ENCODE peak calls at places on chromosome 16, in eight cellular contexts. X, S, D, F, V, T, U and A are unnamed samples.

GRCh38 chr16:67413978-67414891 is 2.0 kb downstream of the ZDHHC1 start:
- DNase-seq in X (no peak), S (no peak), D (no peak), F (no peak), V (no peak), T (no peak), U (no peak), A (no peak)

GRCh38 chr16:49638696-49639629 is 216.9 kb downstream of the ZNF423 start:
- DNase-seq in X (no peak), S (no peak), D (no peak), F (no peak), V (no peak), T (no peak), U (no peak), A (no peak)

GRCh38 chr16:52114414-52114813 is 432.5 kb downstream of the TOX3 start:
- DNase-seq in X (no peak), S (no peak), D (no peak), F (no peak), V (no peak), T (no peak), U (no peak), A (no peak)

GRCh38 chr16:69112285-69113129 is 7.1 kb downstream of the HAS3 start:
- DNase-seq in X (peak; percentile 46), S (peak; percentile 31), D (peak; percentile 67), F (no peak), V (peak; percentile 79), T (peak; percentile 50), U (peak; percentile 62), A (peak; percentile 90)

GRCh38 chr16:58815188-58815888 is 81.2 kb upstream of the GOT2 start:
- DNase-seq in X (no peak), S (no peak), D (no peak), F (no peak), V (no peak), T (no peak), U (no peak), A (no peak)

GRCh38 chr16:72963921-72964320 is 84.0 kb downstream of the ZFHX3 start:
- DNase-seq in X (no peak), S (no peak), D (no peak), F (no peak), V (no peak), T (no peak), U (no peak), A (no peak)

GRCh38 chr16:3157229-3158013 is 22.6 kb downstream of the ZNF213 start:
- DNase-seq in X (peak; percentile 53), S (peak; percentile 56), D (peak; percentile 88), F (peak; percentile 74), V (peak; percentile 91), T (peak; percentile 68), U (no peak), A (no peak)

GRCh38 chr16:4414187-4414909 is 2.0 kb downstream of the CORO7 start:
- DNase-seq in X (peak; percentile 82), S (no peak), D (peak; percentile 87), F (no peak), V (peak; percentile 84), T (peak; percentile 78), U (no peak), A (no peak)